ENCODE peak calls at places on chromosomes 13 and 19, in ten cellular contexts. F, C, U, N, R, L, M, J, D and V are unnamed samples. For H3K9me3 and H3K27me3, the result is how much of the 10 kb centered on the place peaks cover.

GRCh38 chr19:12969292-12969988 is at the start of gene DAND5:
- DNase-seq in M (no peak), U (no peak), F (no peak), J (no peak), C (no peak), R (no peak), D (no peak), N (peak), L (no peak), V (no peak)

GRCh38 chr13:96710166-96710866 is 284.0 kb downstream of the OXGR1 start:
- DNase-seq in N (no peak), R (peak), U (no peak), D (no peak), F (no peak), C (no peak), J (no peak), L (no peak), M (no peak), V (no peak)

GRCh38 chr19:3783660-3784584 is 2.3 kb downstream of the MATK start:
- DNase-seq in U (no peak), C (no peak), D (no peak), F (no peak), R (peak), J (no peak), L (no peak), N (no peak), M (no peak), V (no peak)

GRCh38 chr13:53783466-53783865 is 754.9 kb downstream of the OLFM4 start:
- DNase-seq in M (no peak), C (no peak), U (no peak), R (no peak), J (no peak), L (no peak), F (no peak), D (no peak), N (no peak), V (no peak)

GRCh38 chr19:44925114-44925891 is 10.9 kb downstream of the APOC1 start:
- DNase-seq in L (peak), F (peak), D (no peak), N (peak), M (peak), C (no peak), U (no peak), R (no peak), J (no peak), V (no peak)

GRCh38 chr13:100517706-100518105 is 70.9 kb downstream of the GGACT start:
- DNase-seq in U (no peak), J (no peak), C (no peak), D (no peak), M (no peak), L (no peak), R (no peak), F (no peak), N (no peak), V (no peak)

GRCh38 chr13:106796280-106797047 is 228.5 kb upstream of the ARGLU1 start:
- DNase-seq in R (peak), C (no peak), M (no peak), D (no peak), U (no peak), L (no peak), J (no peak), N (no peak), F (peak), V (no peak)

GRCh38 chr13:99072941-99073340 is 95.1 kb upstream of the DOCK9 start:
- DNase-seq in F (no peak), M (no peak), C (no peak), N (no peak), R (no peak), J (no peak), D (no peak), L (no peak), U (no peak), V (no peak)

GRCh38 chr13:109904218-109904617 is 117.8 kb upstream of the IRS2 start:
- DNase-seq in C (no peak), L (no peak), U (no peak), R (peak), D (no peak), M (no peak), N (no peak), J (no peak), F (no peak), V (no peak)

GRCh38 chr19:33259532-33259931 is 33.9 kb upstream of the SLC7A10 start:
- DNase-seq in D (no peak), C (no peak), F (peak), R (no peak), J (no peak), U (no peak), M (no peak), L (no peak), N (no peak), V (no peak)

GRCh38 chr13:107545946-107546502 is 669.3 kb downstream of the LIG4 start:
- DNase-seq in L (no peak), F (no peak), D (no peak), C (no peak), U (no peak), J (no peak), R (no peak), M (no peak), N (no peak), V (no peak)

GRCh38 chr19:37251308-37252229 is 33.6 kb downstream of the ZNF383 start:
- DNase-seq in M (peak), R (no peak), U (peak), C (peak), D (peak), J (no peak), L (peak), F (peak), N (peak), V (no peak)

GRCh38 chr19:6015841-6016545 is 38.1 kb upstream of the RANBP3 start:
- DNase-seq in U (no peak), R (no peak), L (no peak), C (no peak), N (no peak), M (no peak), J (no peak), D (peak), F (no peak), V (no peak)

GRCh38 chr13:50130686-50131051 is 115.4 kb downstream of the KCNRG start:
- DNase-seq in U (no peak), N (no peak), D (peak), C (no peak), M (peak), F (peak), J (no peak), L (peak), R (peak), V (no peak)

GRCh38 chr19:49147923-49148682 is 7.1 kb downstream of the HRC start:
- DNase-seq in U (no peak), D (no peak), M (no peak), J (no peak), C (no peak), L (no peak), N (peak), F (no peak), R (no peak), V (no peak)

GRCh38 chr19:52190679-52191293 is 934 bp downstream of the PPP2R1A start:
- DNase-seq in J (no peak), M (no peak), F (peak), C (no peak), R (no peak), D (peak), U (no peak), L (peak), N (peak), V (no peak)

GRCh38 chr13:53204598-53204997 is 176.0 kb downstream of the OLFM4 start:
- DNase-seq in U (no peak), L (no peak), F (no peak), R (no peak), J (no peak), C (no peak), M (no peak), N (no peak), D (no peak), V (no peak)

GRCh38 chr13:83618966-83619365 is 263.3 kb downstream of the SLITRK1 start:
- DNase-seq in U (no peak), L (no peak), J (no peak), F (peak), D (no peak), R (no peak), M (no peak), N (no peak), C (no peak), V (no peak)

GRCh38 chr19:40424637-40425449 is 949 bp downstream of the SERTAD1 start:
- DNase-seq in N (no peak), R (peak), U (no peak), J (no peak), M (no peak), D (no peak), F (peak), L (peak), C (no peak), V (no peak)

GRCh38 chr13:27044837-27045570 is 126.6 kb downstream of the USP12 start:
- DNase-seq in N (no peak), L (no peak), D (no peak), R (no peak), J (no peak), M (no peak), C (peak), F (no peak), U (no peak), V (no peak)

GRCh38 chr19:17321655-17322489 is 12.5 kb downstream of the DDA1 start:
- DNase-seq in F (no peak), M (no peak), J (no peak), N (no peak), C (no peak), L (no peak), D (no peak), U (no peak), R (no peak), V (no peak)

GRCh38 chr13:50365683-50366391 is 350.6 kb downstream of the KCNRG start:
- DNase-seq in D (no peak), U (no peak), M (no peak), F (no peak), L (no peak), J (no peak), N (no peak), R (no peak), C (peak), V (peak)

GRCh38 chr19:40756502-40757110 is 5.6 kb downstream of the SNRPA start:
- DNase-seq in R (no peak), N (no peak), J (no peak), M (no peak), D (no peak), C (no peak), U (no peak), F (no peak), L (no peak), V (no peak)

GRCh38 chr13:77918391-77919261 is at the start of gene EDNRB:
- DNase-seq in N (peak), R (peak), L (peak), F (peak), C (no peak), J (no peak), M (peak), U (no peak), D (peak), V (no peak)

GRCh38 chr13:99307648-99308339 is 595 bp upstream of the GPR183 start:
- DNase-seq in R (no peak), C (no peak), L (peak), N (no peak), M (peak), F (peak), J (peak), U (no peak), D (no peak), V (peak)

GRCh38 chr19:21314676-21315075 is 14.5 kb downstream of the ZNF708 start:
- DNase-seq in L (peak), M (no peak), N (peak), R (no peak), U (no peak), F (peak), D (no peak), C (no peak), J (no peak), V (no peak)

GRCh38 chr13:80881495-80882482 is 540.9 kb upstream of the SPRY2 start:
- DNase-seq in L (no peak), N (no peak), D (no peak), U (no peak), C (no peak), R (no peak), M (no peak), J (no peak), F (peak), V (no peak)

GRCh38 chr19:46860846-46861690 is at the start of gene ARHGAP35:
- DNase-seq in R (peak), M (peak), J (no peak), L (no peak), N (peak), F (no peak), U (peak), D (peak), C (no peak), V (peak)

GRCh38 chr19:58010507-58010906 is 7.9 kb upstream of the ZNF606 start:
- DNase-seq in U (no peak), N (no peak), C (no peak), J (no peak), M (no peak), L (no peak), D (no peak), R (no peak), F (no peak), V (no peak)
- H3K9me3 ChIP-seq in U (under half), N (under half), C (under half), J (under half), M (half or more), L (half or more), D (under half), R (under half), F (under half), V (half or more)

GRCh38 chr19:55352746-55353145 is 1.8 kb downstream of the COX6B2 start:
- DNase-seq in D (no peak), R (no peak), N (no peak), U (no peak), J (no peak), F (no peak), C (no peak), M (no peak), L (no peak), V (no peak)
- H3K27me3 ChIP-seq in D (under half), R (under half), N (under half), U (under half), J (under half), F (half or more), C (half or more), M (under half), L (under half), V (under half)

DNA sequence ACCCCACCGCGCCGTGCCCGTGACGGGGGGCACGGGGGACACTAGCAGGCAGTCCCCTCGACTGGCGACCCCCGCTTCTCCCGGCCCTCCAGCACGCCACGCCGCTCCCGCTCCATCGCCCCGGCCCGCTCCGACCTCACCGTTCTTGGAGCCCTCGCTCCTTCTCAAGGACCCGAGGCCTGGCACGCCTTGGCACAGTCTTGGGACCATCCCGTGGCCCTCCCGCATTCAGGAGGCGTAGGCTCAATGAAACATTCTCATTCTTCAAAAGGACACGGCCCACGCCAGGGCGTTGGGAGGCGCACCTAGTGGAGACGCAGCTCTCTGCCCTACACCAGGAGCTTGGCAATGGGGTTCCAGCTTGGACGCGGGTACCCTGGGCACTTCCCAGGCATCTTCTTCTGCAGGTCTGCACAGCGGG is 473 bp upstream of the CERS1 start:
- DNase-seq in F (no peak), J (no peak), M (no peak), R (no peak), N (no peak), C (no peak), D (no peak), L (no peak), U (no peak), V (no peak)
- TF ChIP-seq CTCF in F (no peak), J (no peak), M (no peak), R (no peak), N (no peak), C (no peak), D (no peak), L (no peak), U (no peak), V (no peak)

DNA sequence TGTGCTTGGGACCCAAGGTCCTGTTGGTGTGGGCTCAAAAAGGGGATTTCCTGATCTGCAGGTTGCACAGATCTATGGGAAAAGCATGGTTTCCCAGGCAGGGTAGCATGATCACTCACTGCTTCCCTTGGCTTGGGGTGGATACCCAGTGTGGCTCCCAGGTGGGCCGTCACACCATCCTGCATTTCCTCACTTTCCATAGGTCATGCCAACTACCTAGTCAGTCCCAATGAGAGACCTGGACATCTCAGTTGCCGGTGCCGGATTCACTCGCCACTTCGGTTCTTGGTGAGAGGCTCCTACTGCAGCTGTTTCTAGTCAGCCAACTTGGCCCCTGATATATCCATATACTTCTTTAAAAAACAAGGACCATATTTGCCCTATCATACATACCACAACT is 503.0 kb downstream of the PCDH17 start:
- DNase-seq in F (no peak), J (no peak), C (no peak), M (no peak), U (no peak), R (no peak), L (no peak), N (no peak), D (no peak), V (no peak)
- H3K9me3 ChIP-seq in F (under half), J (under half), C (under half), M (under half), U (under half), R (under half), L (under half), N (under half), D (under half), V (under half)

GRCh38 chr19:1685046-1685445 is 32.6 kb upstream of the TCF3 start:
- DNase-seq in J (no peak), M (no peak), U (no peak), R (no peak), F (no peak), L (no peak), C (no peak), N (no peak), D (no peak), V (no peak)

GRCh38 chr19:1683869-1684572 is 31.6 kb upstream of the TCF3 start:
- DNase-seq in U (no peak), J (no peak), F (no peak), C (no peak), L (no peak), R (no peak), D (no peak), N (no peak), M (no peak), V (no peak)

GRCh38 chr19:1680976-1681375 is 28.6 kb upstream of the TCF3 start:
- DNase-seq in N (no peak), J (no peak), U (no peak), L (no peak), F (no peak), D (no peak), R (no peak), C (no peak), M (no peak), V (no peak)

DNA sequence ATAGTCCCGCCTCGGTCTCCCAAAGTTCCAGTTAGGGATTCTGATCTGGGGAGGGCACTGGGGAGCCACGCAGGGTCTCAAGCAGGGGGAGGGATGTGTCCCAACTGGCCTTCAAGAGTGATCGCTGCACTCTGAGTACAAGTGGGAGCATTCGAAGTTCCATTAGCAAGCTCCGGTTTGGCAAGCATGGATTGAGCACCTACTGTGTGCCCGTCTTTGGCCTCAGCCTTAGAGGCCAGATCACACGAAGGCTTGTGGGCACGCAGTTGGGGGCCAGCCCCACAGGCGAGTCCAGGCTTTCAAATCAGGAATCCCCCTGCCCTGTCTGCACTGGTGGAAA is 32.1 kb upstream of the TCF3 start:
- DNase-seq in J (no peak), M (no peak), N (no peak), L (no peak), D (no peak), U (no peak), F (no peak), R (no peak), C (no peak), V (no peak)
- H3K27me3 ChIP-seq in J (under half), M (under half), N (under half), L (under half), D (under half), U (half or more), F (under half), R (under half), C (under half), V (under half)